ENCODE peak calls at places on chromosomes 3 and 15, in nine cellular contexts. One of them, this sample, is unnamed.

GRCh38 chr15:49865925-49866757 is 245.3 kb downstream of the DTWD1 start:
- DNase-seq in stimulated activated CD8-positive, alpha-beta memory T cell treated with anti-CD3 and anti-CD28 coated beads, Interleukin-2, amount 100 ng/mL, for 48 hours: no peak
- DNase-seq in cardiac septum: no peak
- DNase-seq in activated gamma-delta T cell treated with Interleukin-2 at 50 U/mL for 16 hours: no peak
- DNase-seq in NB4: no peak
- DNase-seq in ovary: no peak
- DNase-seq in substantia nigra: no peak
- DNase-seq in CD8-positive, alpha-beta memory T cell: no peak
- DNase-seq in NCI-H510A treated with DMSO at 0.1 percent for 48 hours: no peak
- DNase-seq in this sample: no peak

GRCh38 chr3:40768536-40768935 is 243.8 kb downstream of the ZNF621 start:
- DNase-seq in ovary: no peak
- DNase-seq in activated gamma-delta T cell treated with Interleukin-2 at 50 U/mL for 16 hours: no peak
- DNase-seq in NB4: no peak
- DNase-seq in substantia nigra: no peak
- DNase-seq in NCI-H510A treated with DMSO at 0.1 percent for 48 hours: no peak
- DNase-seq in CD8-positive, alpha-beta memory T cell: no peak
- DNase-seq in stimulated activated CD8-positive, alpha-beta memory T cell treated with anti-CD3 and anti-CD28 coated beads, Interleukin-2, amount 100 ng/mL, for 48 hours: no peak
- DNase-seq in cardiac septum: no peak
- DNase-seq in this sample: no peak

GRCh38 chr3:101634591-101635196 is 42.2 kb downstream of the ZBTB11 start:
- DNase-seq in NB4: no peak
- DNase-seq in ovary: no peak
- DNase-seq in NCI-H510A treated with DMSO at 0.1 percent for 48 hours: no peak
- DNase-seq in CD8-positive, alpha-beta memory T cell: no peak
- DNase-seq in substantia nigra: no peak
- DNase-seq in cardiac septum: no peak
- DNase-seq in activated gamma-delta T cell treated with Interleukin-2 at 50 U/mL for 16 hours: no peak
- DNase-seq in stimulated activated CD8-positive, alpha-beta memory T cell treated with anti-CD3 and anti-CD28 coated beads, Interleukin-2, amount 100 ng/mL, for 48 hours: no peak
- DNase-seq in this sample: peak; percentile 52

GRCh38 chr15:99016680-99017321 is 9.2 kb upstream of the PGPEP1L start:
- DNase-seq in cardiac septum: no peak
- DNase-seq in stimulated activated CD8-positive, alpha-beta memory T cell treated with anti-CD3 and anti-CD28 coated beads, Interleukin-2, amount 100 ng/mL, for 48 hours: no peak
- DNase-seq in CD8-positive, alpha-beta memory T cell: no peak
- DNase-seq in ovary: no peak
- DNase-seq in substantia nigra: no peak
- DNase-seq in NB4: peak; percentile 57
- DNase-seq in NCI-H510A treated with DMSO at 0.1 percent for 48 hours: no peak
- DNase-seq in activated gamma-delta T cell treated with Interleukin-2 at 50 U/mL for 16 hours: no peak
- DNase-seq in this sample: no peak

GRCh38 chr3:81173514-81173913 is 587.9 kb downstream of the GBE1 start:
- DNase-seq in NB4: peak; percentile 18
- DNase-seq in substantia nigra: no peak
- DNase-seq in stimulated activated CD8-positive, alpha-beta memory T cell treated with anti-CD3 and anti-CD28 coated beads, Interleukin-2, amount 100 ng/mL, for 48 hours: no peak
- DNase-seq in ovary: no peak
- DNase-seq in CD8-positive, alpha-beta memory T cell: no peak
- DNase-seq in cardiac septum: no peak
- DNase-seq in NCI-H510A treated with DMSO at 0.1 percent for 48 hours: no peak
- DNase-seq in activated gamma-delta T cell treated with Interleukin-2 at 50 U/mL for 16 hours: no peak
- DNase-seq in this sample: no peak

GRCh38 chr15:91891788-91892187 is 38.3 kb downstream of the SLCO3A1 start:
- DNase-seq in stimulated activated CD8-positive, alpha-beta memory T cell treated with anti-CD3 and anti-CD28 coated beads, Interleukin-2, amount 100 ng/mL, for 48 hours: no peak
- DNase-seq in CD8-positive, alpha-beta memory T cell: no peak
- DNase-seq in NB4: no peak
- DNase-seq in cardiac septum: no peak
- DNase-seq in activated gamma-delta T cell treated with Interleukin-2 at 50 U/mL for 16 hours: no peak
- DNase-seq in NCI-H510A treated with DMSO at 0.1 percent for 48 hours: no peak
- DNase-seq in substantia nigra: no peak
- DNase-seq in ovary: no peak
- DNase-seq in this sample: no peak

GRCh38 chr3:114418724-114419543 is 125.1 kb downstream of the TIGIT start:
- DNase-seq in cardiac septum: no peak
- DNase-seq in substantia nigra: no peak
- DNase-seq in NB4: peak; percentile 72
- DNase-seq in ovary: no peak
- DNase-seq in NCI-H510A treated with DMSO at 0.1 percent for 48 hours: peak; percentile 9
- DNase-seq in CD8-positive, alpha-beta memory T cell: peak; percentile 59
- DNase-seq in stimulated activated CD8-positive, alpha-beta memory T cell treated with anti-CD3 and anti-CD28 coated beads, Interleukin-2, amount 100 ng/mL, for 48 hours: no peak
- DNase-seq in activated gamma-delta T cell treated with Interleukin-2 at 50 U/mL for 16 hours: peak; percentile 3
- DNase-seq in this sample: no peak

GRCh38 chr3:112739252-112739945 is 98.5 kb upstream of the CCDC80 start:
- DNase-seq in CD8-positive, alpha-beta memory T cell: no peak
- DNase-seq in NB4: no peak
- DNase-seq in NCI-H510A treated with DMSO at 0.1 percent for 48 hours: no peak
- DNase-seq in stimulated activated CD8-positive, alpha-beta memory T cell treated with anti-CD3 and anti-CD28 coated beads, Interleukin-2, amount 100 ng/mL, for 48 hours: no peak
- DNase-seq in activated gamma-delta T cell treated with Interleukin-2 at 50 U/mL for 16 hours: no peak
- DNase-seq in ovary: no peak
- DNase-seq in cardiac septum: no peak
- DNase-seq in substantia nigra: no peak
- DNase-seq in this sample: no peak

GRCh38 chr3:72930754-72931153 is 42.9 kb downstream of the GXYLT2 start:
- DNase-seq in ovary: no peak
- DNase-seq in activated gamma-delta T cell treated with Interleukin-2 at 50 U/mL for 16 hours: no peak
- DNase-seq in CD8-positive, alpha-beta memory T cell: no peak
- DNase-seq in NCI-H510A treated with DMSO at 0.1 percent for 48 hours: no peak
- DNase-seq in NB4: no peak
- DNase-seq in stimulated activated CD8-positive, alpha-beta memory T cell treated with anti-CD3 and anti-CD28 coated beads, Interleukin-2, amount 100 ng/mL, for 48 hours: no peak
- DNase-seq in substantia nigra: no peak
- DNase-seq in cardiac septum: no peak
- DNase-seq in this sample: no peak

GRCh38 chr15:93048759-93049161 is 40.3 kb downstream of the RGMA start:
- DNase-seq in ovary: no peak
- DNase-seq in activated gamma-delta T cell treated with Interleukin-2 at 50 U/mL for 16 hours: no peak
- DNase-seq in NCI-H510A treated with DMSO at 0.1 percent for 48 hours: no peak
- DNase-seq in NB4: no peak
- DNase-seq in substantia nigra: peak; percentile 21
- DNase-seq in stimulated activated CD8-positive, alpha-beta memory T cell treated with anti-CD3 and anti-CD28 coated beads, Interleukin-2, amount 100 ng/mL, for 48 hours: no peak
- DNase-seq in CD8-positive, alpha-beta memory T cell: no peak
- DNase-seq in cardiac septum: no peak
- DNase-seq in this sample: no peak

GRCh38 chr15:29569533-29570092 is 252.7 kb downstream of the TJP1 start:
- DNase-seq in cardiac septum: no peak
- DNase-seq in CD8-positive, alpha-beta memory T cell: no peak
- DNase-seq in substantia nigra: no peak
- DNase-seq in NB4: no peak
- DNase-seq in ovary: no peak
- DNase-seq in NCI-H510A treated with DMSO at 0.1 percent for 48 hours: no peak
- DNase-seq in stimulated activated CD8-positive, alpha-beta memory T cell treated with anti-CD3 and anti-CD28 coated beads, Interleukin-2, amount 100 ng/mL, for 48 hours: no peak
- DNase-seq in activated gamma-delta T cell treated with Interleukin-2 at 50 U/mL for 16 hours: no peak
- DNase-seq in this sample: no peak

This sample was measured in coronary artery.